ENCODE peak calls at places on chromosomes 1 and 21, in nine cellular contexts. One of them, this sample, is unnamed.

GRCh38 chr1:183544598-183545297 is 45.5 kb downstream of the NCF2 start:
- DNase-seq in LoVo: no peak
- DNase-seq in HuH-7.5: no peak
- DNase-seq in omental fat pad: no peak
- DNase-seq in NCI-H748 treated with DMSO at 0.1 percent for 48 hours: no peak
- DNase-seq in activated CD4-positive, CD25-positive, alpha-beta regulatory T cell treated with anti-CD3 and anti-CD28 coated beads, Interleukin-2, amount 50 U/mL, for 72 hours: no peak
- DNase-seq in activated naive CD4-positive, alpha-beta T cell: no peak
- DNase-seq in OCI-LY7: no peak
- DNase-seq in WTC11: no peak
- DNase-seq in this sample: no peak

GRCh38 chr21:44285547-44285992 is at the start of gene AIRE:
- DNase-seq in LoVo: no peak
- DNase-seq in HuH-7.5: no peak
- DNase-seq in omental fat pad: no peak
- DNase-seq in NCI-H748 treated with DMSO at 0.1 percent for 48 hours: no peak
- DNase-seq in activated CD4-positive, CD25-positive, alpha-beta regulatory T cell treated with anti-CD3 and anti-CD28 coated beads, Interleukin-2, amount 50 U/mL, for 72 hours: no peak
- DNase-seq in activated naive CD4-positive, alpha-beta T cell: no peak
- DNase-seq in OCI-LY7: no peak
- DNase-seq in WTC11: peak
- DNase-seq in this sample: no peak

GRCh38 chr1:11470912-11471311 is 8.0 kb upstream of the DISP3 start:
- DNase-seq in LoVo: no peak
- DNase-seq in HuH-7.5: no peak
- DNase-seq in omental fat pad: no peak
- DNase-seq in NCI-H748 treated with DMSO at 0.1 percent for 48 hours: no peak
- DNase-seq in activated CD4-positive, CD25-positive, alpha-beta regulatory T cell treated with anti-CD3 and anti-CD28 coated beads, Interleukin-2, amount 50 U/mL, for 72 hours: no peak
- DNase-seq in activated naive CD4-positive, alpha-beta T cell: no peak
- DNase-seq in OCI-LY7: no peak
- DNase-seq in WTC11: no peak
- DNase-seq in this sample: no peak

GRCh38 chr21:31879251-31879650 is 6.4 kb downstream of the HUNK start:
- DNase-seq in LoVo: no peak
- DNase-seq in HuH-7.5: no peak
- DNase-seq in omental fat pad: no peak
- DNase-seq in NCI-H748 treated with DMSO at 0.1 percent for 48 hours: no peak
- DNase-seq in activated CD4-positive, CD25-positive, alpha-beta regulatory T cell treated with anti-CD3 and anti-CD28 coated beads, Interleukin-2, amount 50 U/mL, for 72 hours: no peak
- DNase-seq in activated naive CD4-positive, alpha-beta T cell: no peak
- DNase-seq in OCI-LY7: no peak
- DNase-seq in WTC11: no peak
- DNase-seq in this sample: no peak

GRCh38 chr1:167230437-167230836 is 9.8 kb downstream of the POU2F1 start:
- DNase-seq in LoVo: no peak
- DNase-seq in HuH-7.5: no peak
- DNase-seq in omental fat pad: no peak
- DNase-seq in NCI-H748 treated with DMSO at 0.1 percent for 48 hours: no peak
- DNase-seq in activated CD4-positive, CD25-positive, alpha-beta regulatory T cell treated with anti-CD3 and anti-CD28 coated beads, Interleukin-2, amount 50 U/mL, for 72 hours: no peak
- DNase-seq in activated naive CD4-positive, alpha-beta T cell: no peak
- DNase-seq in OCI-LY7: no peak
- DNase-seq in WTC11: no peak
- DNase-seq in this sample: no peak

GRCh38 chr1:17197696-17198095 is 7.2 kb upstream of the PADI1 start:
- DNase-seq in LoVo: no peak
- DNase-seq in HuH-7.5: no peak
- DNase-seq in omental fat pad: peak
- DNase-seq in NCI-H748 treated with DMSO at 0.1 percent for 48 hours: no peak
- DNase-seq in activated CD4-positive, CD25-positive, alpha-beta regulatory T cell treated with anti-CD3 and anti-CD28 coated beads, Interleukin-2, amount 50 U/mL, for 72 hours: no peak
- DNase-seq in activated naive CD4-positive, alpha-beta T cell: no peak
- DNase-seq in OCI-LY7: no peak
- DNase-seq in WTC11: no peak
- DNase-seq in this sample: no peak

GRCh38 chr1:54310439-54311328 is 95.5 kb downstream of the SSBP3 start:
- DNase-seq in LoVo: no peak
- DNase-seq in HuH-7.5: peak
- DNase-seq in omental fat pad: no peak
- DNase-seq in NCI-H748 treated with DMSO at 0.1 percent for 48 hours: no peak
- DNase-seq in activated CD4-positive, CD25-positive, alpha-beta regulatory T cell treated with anti-CD3 and anti-CD28 coated beads, Interleukin-2, amount 50 U/mL, for 72 hours: no peak
- DNase-seq in activated naive CD4-positive, alpha-beta T cell: no peak
- DNase-seq in OCI-LY7: peak
- DNase-seq in WTC11: peak
- DNase-seq in this sample: peak

GRCh38 chr1:30808067-30808662 is 50.6 kb upstream of the LAPTM5 start:
- DNase-seq in LoVo: no peak
- DNase-seq in HuH-7.5: no peak
- DNase-seq in omental fat pad: no peak
- DNase-seq in NCI-H748 treated with DMSO at 0.1 percent for 48 hours: no peak
- DNase-seq in activated CD4-positive, CD25-positive, alpha-beta regulatory T cell treated with anti-CD3 and anti-CD28 coated beads, Interleukin-2, amount 50 U/mL, for 72 hours: no peak
- DNase-seq in activated naive CD4-positive, alpha-beta T cell: no peak
- DNase-seq in OCI-LY7: no peak
- DNase-seq in WTC11: no peak
- DNase-seq in this sample: no peak

GRCh38 chr1:117405042-117405441 is 37.8 kb downstream of the MAN1A2 start:
- DNase-seq in LoVo: no peak
- DNase-seq in HuH-7.5: no peak
- DNase-seq in omental fat pad: no peak
- DNase-seq in NCI-H748 treated with DMSO at 0.1 percent for 48 hours: no peak
- DNase-seq in activated CD4-positive, CD25-positive, alpha-beta regulatory T cell treated with anti-CD3 and anti-CD28 coated beads, Interleukin-2, amount 50 U/mL, for 72 hours: no peak
- DNase-seq in activated naive CD4-positive, alpha-beta T cell: no peak
- DNase-seq in OCI-LY7: no peak
- DNase-seq in WTC11: no peak
- DNase-seq in this sample: no peak

GRCh38 chr1:48677306-48678287 is 99.1 kb downstream of the BEND5 start:
- DNase-seq in LoVo: peak
- DNase-seq in HuH-7.5: peak
- DNase-seq in omental fat pad: no peak
- DNase-seq in NCI-H748 treated with DMSO at 0.1 percent for 48 hours: peak
- DNase-seq in activated CD4-positive, CD25-positive, alpha-beta regulatory T cell treated with anti-CD3 and anti-CD28 coated beads, Interleukin-2, amount 50 U/mL, for 72 hours: peak
- DNase-seq in activated naive CD4-positive, alpha-beta T cell: no peak
- DNase-seq in OCI-LY7: peak
- DNase-seq in WTC11: peak
- DNase-seq in this sample: peak

GRCh38 chr1:44314401-44314800 is 40.7 kb downstream of the ERI3 start:
- DNase-seq in LoVo: no peak
- DNase-seq in HuH-7.5: no peak
- DNase-seq in omental fat pad: no peak
- DNase-seq in NCI-H748 treated with DMSO at 0.1 percent for 48 hours: no peak
- DNase-seq in activated CD4-positive, CD25-positive, alpha-beta regulatory T cell treated with anti-CD3 and anti-CD28 coated beads, Interleukin-2, amount 50 U/mL, for 72 hours: no peak
- DNase-seq in activated naive CD4-positive, alpha-beta T cell: no peak
- DNase-seq in OCI-LY7: no peak
- DNase-seq in WTC11: peak
- DNase-seq in this sample: no peak

GRCh38 chr1:203765029-203765837 is at the start of gene LAX1:
- DNase-seq in LoVo: no peak
- DNase-seq in HuH-7.5: no peak
- DNase-seq in omental fat pad: no peak
- DNase-seq in NCI-H748 treated with DMSO at 0.1 percent for 48 hours: no peak
- DNase-seq in activated CD4-positive, CD25-positive, alpha-beta regulatory T cell treated with anti-CD3 and anti-CD28 coated beads, Interleukin-2, amount 50 U/mL, for 72 hours: peak
- DNase-seq in activated naive CD4-positive, alpha-beta T cell: peak
- DNase-seq in OCI-LY7: peak
- DNase-seq in WTC11: no peak
- DNase-seq in this sample: no peak